ENCODE peak calls at places on chromosomes 7 and 10, in eight cellular contexts. R is GM12878, V is HCT116, L is K562, G is suprapubic skin, U is GM12891, C is sigmoid colon, D is transverse colon. H is an unnamed sample.

GRCh38 chr7:150322833-150323681 is at the start of the genes ACTR3C and LRRC61:
- DNase-seq in R (no peak), V (no peak), L (peak), G (no peak), U (peak), C (no peak), D (peak), H (no peak)

GRCh38 chr7:153087498-153087897 is 327.9 kb downstream of the ACTR3B start:
- DNase-seq in R (no peak), V (no peak), L (no peak), G (no peak), U (no peak), C (no peak), D (no peak), H (no peak)

GRCh38 chr10:78648256-78648860 is 420.4 kb upstream of the ZMIZ1 start:
- DNase-seq in R (no peak), V (no peak), L (no peak), G (no peak), U (no peak), C (no peak), D (no peak), H (no peak)

GRCh38 chr7:34260282-34260681 is 354.9 kb downstream of the BMPER start:
- DNase-seq in R (no peak), V (peak), L (no peak), G (no peak), U (no peak), C (no peak), D (no peak), H (no peak)

GRCh38 chr10:14403846-14404623 is 73.3 kb upstream of the FRMD4A start:
- DNase-seq in R (no peak), V (no peak), L (no peak), G (no peak), U (no peak), C (no peak), D (no peak), H (no peak)

GRCh38 chr10:112622786-112623185 is 175.8 kb downstream of the VTI1A start:
- DNase-seq in R (no peak), V (no peak), L (no peak), G (no peak), U (no peak), C (no peak), D (no peak), H (no peak)

GRCh38 chr7:106111671-106112117 is 418 bp downstream of the SYPL1 start:
- DNase-seq in R (no peak), V (peak), L (peak), G (no peak), U (peak), C (peak), D (peak), H (peak)

GRCh38 chr10:7053195-7053594 is 357.6 kb downstream of the SFMBT2 start:
- DNase-seq in R (no peak), V (no peak), L (no peak), G (no peak), U (no peak), C (no peak), D (no peak), H (no peak)

GRCh38 chr7:156746891-156747290 is 106.3 kb downstream of the RNF32 start:
- DNase-seq in R (no peak), V (no peak), L (no peak), G (no peak), U (no peak), C (no peak), D (no peak), H (no peak)

GRCh38 chr7:47458057-47458456 is 123.9 kb downstream of the TNS3 start:
- DNase-seq in R (no peak), V (no peak), L (no peak), G (peak), U (no peak), C (no peak), D (peak), H (no peak)

GRCh38 chr10:43249151-43249961 is 17.5 kb downstream of the RASGEF1A start:
- DNase-seq in R (no peak), V (no peak), L (no peak), G (peak), U (no peak), C (peak), D (no peak), H (no peak)

GRCh38 chr7:90645784-90646183 is 49.7 kb downstream of the CDK14 start:
- DNase-seq in R (no peak), V (no peak), L (no peak), G (no peak), U (no peak), C (no peak), D (no peak), H (no peak)

GRCh38 chr10:98269435-98269912 is 1.5 kb upstream of the LOXL4 start:
- DNase-seq in R (no peak), V (peak), L (peak), G (peak), U (no peak), C (peak), D (peak), H (no peak)
- TF ChIP-seq POLR2AphosphoS5 in R (no peak), V (peak), L (no peak), G (no peak), U (no peak), C (peak), D (peak), H (no peak)

GRCh38 chr10:102421645-102422585 is 1.3 kb downstream of the FBXL15 start:
- DNase-seq in R (no peak), V (no peak), L (peak), G (no peak), U (no peak), C (peak), D (peak), H (no peak)
- TF ChIP-seq POLR2A in R (no peak), V (no peak), L (peak), G (no peak), U (no peak), C (no peak), D (no peak), H (no peak)

GRCh38 chr10:30028006-30028441 is 31.4 kb downstream of the JCAD start:
- DNase-seq in R (no peak), V (no peak), L (no peak), G (no peak), U (no peak), C (peak), D (peak), H (no peak)

GRCh38 chr10:30029164-30029889 is 30.1 kb downstream of the JCAD start:
- DNase-seq in R (no peak), V (no peak), L (no peak), G (no peak), U (no peak), C (peak), D (no peak), H (no peak)

GRCh38 chr10:30027057-30028005 is 32.1 kb downstream of the JCAD start:
- DNase-seq in R (peak), V (peak), L (peak), G (peak), U (peak), C (peak), D (peak), H (peak)

GRCh38 chr10:30028452-30029045 is 30.8 kb downstream of the JCAD start:
- DNase-seq in R (no peak), V (no peak), L (no peak), G (no peak), U (no peak), C (no peak), D (no peak), H (no peak)

GRCh38 chr10:30029890-30030261 is 29.5 kb downstream of the JCAD start:
- DNase-seq in R (no peak), V (no peak), L (no peak), G (no peak), U (no peak), C (peak), D (peak), H (no peak)
- TF ChIP-seq POLR2AphosphoS5 in R (no peak), V (no peak), L (no peak), G (no peak), U (no peak), C (peak), D (peak), H (no peak)

DNA sequence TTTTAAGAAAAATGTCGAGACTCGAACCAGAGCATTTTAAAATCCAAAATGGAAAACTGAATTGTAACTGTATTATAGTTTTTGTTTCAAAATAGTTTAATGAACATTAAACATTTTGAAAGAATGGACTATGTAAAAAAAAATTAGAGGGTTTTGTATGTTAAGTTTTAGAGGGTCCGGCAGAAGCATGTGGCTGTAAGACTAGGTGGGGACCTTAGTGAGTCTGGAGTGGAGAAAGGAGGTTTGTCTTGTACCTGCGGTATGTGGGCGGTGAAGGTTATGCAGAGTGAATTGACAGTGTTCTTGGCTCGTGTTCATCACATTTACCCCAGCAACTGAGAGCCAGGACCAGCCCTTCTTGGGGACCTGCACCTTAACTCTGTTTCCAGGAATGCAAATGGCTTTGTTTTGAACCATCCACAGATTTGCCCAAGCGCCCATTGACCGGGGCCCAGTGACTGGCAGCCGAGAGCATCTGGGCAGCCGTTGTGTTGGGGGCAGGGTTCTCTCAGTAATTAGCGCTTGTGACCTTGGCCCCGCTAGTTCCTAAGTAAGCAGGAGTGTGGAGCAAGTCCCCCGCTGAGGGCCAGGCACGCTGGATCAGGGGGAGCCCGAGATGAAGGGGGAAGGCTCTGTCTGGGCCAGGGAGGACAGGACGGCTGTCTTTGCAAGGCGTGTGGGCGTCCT is 1.4 kb upstream of the KLF6 start:
- DNase-seq in R (no peak), V (peak), L (no peak), G (peak), U (no peak), C (peak), D (peak), H (no peak)
- TF ChIP-seq POLR2A in R (peak), V (peak), L (peak), G (no peak), U (no peak), C (no peak), D (no peak), H (no peak)

DNA sequence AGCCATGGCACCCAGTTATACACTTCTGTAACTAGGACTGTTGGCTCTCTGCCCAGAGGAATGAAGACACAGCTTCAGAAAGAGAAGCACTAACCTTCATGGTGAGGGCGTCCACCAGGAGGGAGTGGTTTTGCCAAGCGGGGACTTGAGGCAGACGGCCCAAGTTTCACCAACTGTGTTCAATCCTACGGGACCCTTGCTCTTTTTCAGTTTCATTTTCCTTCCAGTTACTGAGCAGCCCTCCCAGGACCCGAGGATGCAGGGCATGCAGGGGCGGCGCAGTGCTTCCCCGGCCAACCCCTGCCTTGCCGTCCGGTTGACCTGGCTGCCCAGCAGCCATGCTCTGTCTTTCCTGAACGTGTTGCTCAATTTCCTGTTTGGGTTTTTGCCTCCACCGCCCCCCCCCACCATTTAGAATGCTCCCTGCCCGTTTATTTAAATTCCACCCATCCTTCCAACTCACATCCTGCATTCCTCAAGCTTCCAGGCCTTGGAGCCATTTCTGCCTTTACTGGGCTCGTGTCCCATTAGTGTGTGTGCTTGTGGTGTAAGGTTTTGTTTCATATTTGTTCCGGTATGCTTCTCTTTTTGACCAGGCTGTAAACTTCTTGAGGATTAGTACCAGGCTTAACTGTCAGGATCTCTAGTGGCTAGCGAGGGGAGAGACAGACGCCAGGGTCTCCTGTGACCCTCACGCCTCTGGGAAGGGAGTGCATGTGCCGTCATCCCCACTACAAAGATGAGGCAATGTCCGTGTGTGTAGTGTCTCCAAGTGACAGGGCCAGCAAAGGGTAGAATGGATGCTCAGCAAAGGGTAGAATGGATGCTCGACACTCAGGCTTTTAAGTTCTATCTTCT is 31.6 kb downstream of the IL15RA start:
- DNase-seq in R (no peak), V (no peak), L (no peak), G (peak), U (no peak), C (peak), D (peak), H (no peak)
- TF ChIP-seq POLR2AphosphoS5 in R (no peak), V (no peak), L (no peak), G (no peak), U (no peak), C (peak), D (no peak), H (no peak)

GRCh38 chr10:97500297-97500575 is 1.5 kb downstream of the UBTD1 start:
- DNase-seq in R (no peak), V (no peak), L (no peak), G (no peak), U (no peak), C (no peak), D (no peak), H (no peak)

GRCh38 chr10:97498076-97498840 is at the start of gene MMS19:
- DNase-seq in R (peak), V (peak), L (peak), G (peak), U (peak), C (peak), D (peak), H (peak)

GRCh38 chr10:97499561-97500296 is 1.0 kb downstream of the UBTD1 start:
- DNase-seq in R (no peak), V (no peak), L (no peak), G (peak), U (no peak), C (peak), D (peak), H (no peak)

GRCh38 chr10:97498841-97499560 is at the start of gene UBTD1:
- DNase-seq in R (no peak), V (no peak), L (peak), G (peak), U (no peak), C (peak), D (peak), H (no peak)

DNA sequence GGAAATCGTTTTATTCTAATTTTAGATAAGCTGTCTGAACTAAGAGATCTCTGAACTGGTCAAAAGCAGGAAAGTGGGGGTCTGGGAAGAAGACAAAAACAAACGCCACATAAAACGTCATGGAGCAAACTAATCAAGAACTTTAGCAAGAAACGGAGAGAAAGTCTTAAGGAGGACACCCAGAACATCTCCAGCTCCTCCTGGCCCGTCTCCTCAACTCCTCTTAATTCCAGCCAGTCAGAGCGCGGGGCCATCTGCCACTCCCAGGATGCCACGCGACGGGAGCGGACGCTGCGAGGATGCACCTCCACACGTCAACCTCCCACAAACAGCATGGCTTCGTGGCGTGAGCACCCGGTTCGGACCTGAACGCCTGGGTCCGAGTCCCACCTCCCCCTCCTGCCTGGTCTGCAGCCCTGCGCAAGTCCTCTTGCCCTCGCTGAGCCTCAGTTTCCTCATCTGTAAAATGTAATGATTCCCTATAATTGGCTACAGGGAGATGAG is 598 bp downstream of the MMS19 start:
- DNase-seq in R (peak), V (peak), L (peak), G (peak), U (peak), C (peak), D (peak), H (peak)
- TF ChIP-seq POLR2A in R (peak), V (peak), L (no peak), G (no peak), U (peak), C (peak), D (no peak), H (peak)

DNA sequence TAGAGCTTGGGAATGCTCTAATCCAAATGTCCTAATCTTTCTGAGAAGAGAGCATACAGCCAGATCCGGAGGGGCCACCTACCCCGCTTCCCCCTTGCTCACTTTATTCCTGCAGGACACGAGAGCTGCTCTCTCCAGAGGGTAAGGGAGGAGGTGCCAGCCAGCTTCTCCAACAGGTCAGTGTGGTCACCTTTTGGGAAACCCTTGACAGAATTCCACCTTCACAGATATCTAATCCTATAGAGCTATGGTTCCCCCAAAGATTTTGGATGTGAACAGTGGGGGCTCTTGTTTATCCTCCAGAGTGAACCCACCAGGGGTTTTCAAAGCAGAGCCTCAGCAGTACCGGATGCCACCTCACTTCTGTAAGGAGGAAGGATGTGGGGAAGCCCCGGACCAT is 34.6 kb upstream of the C10orf90 start:
- DNase-seq in R (no peak), V (no peak), L (no peak), G (no peak), U (no peak), C (no peak), D (no peak), H (no peak)
- TF ChIP-seq POLR2AphosphoS5 in R (no peak), V (no peak), L (no peak), G (no peak), U (no peak), C (no peak), D (no peak), H (no peak)

H was measured in GM12892.